ENCODE peak calls at places on chromosomes 13 and 19, in seven cellular contexts. G is GM23248, P is HFF-Myc, M is foreskin fibroblast, A is choroid plexus epithelial cell, B is cardiac muscle cell, H is fibroblast of the aortic adventitia. R is an unnamed sample.

GRCh38 chr13:113930711-113931637 is 42.9 kb downstream of the C13orf46 start:
- DNase-seq in G (no peak), P (no peak), M (no peak), A (no peak), B (no peak), H (no peak), R (no peak)

GRCh38 chr19:35211545-35212230 is 16.9 kb downstream of the FAM187B start:
- DNase-seq in G (no peak), P (no peak), M (no peak), A (no peak), B (no peak), H (no peak), R (no peak)

GRCh38 chr19:42271861-42272534 is 2.9 kb downstream of the CIC start:
- DNase-seq in G (no peak), P (no peak), M (no peak), A (no peak), B (no peak), H (no peak), R (no peak)

GRCh38 chr13:51801631-51802099 is 2.3 kb downstream of the DHRS12 start:
- DNase-seq in G (peak), P (no peak), M (no peak), A (no peak), B (no peak), H (no peak), R (no peak)

GRCh38 chr19:3224346-3225325 is at the start of gene CELF5:
- DNase-seq in G (peak), P (no peak), M (peak), A (peak), B (peak), H (no peak), R (no peak)

GRCh38 chr13:90483906-90484305 is 863.6 kb upstream of the MIR17HG start:
- DNase-seq in G (no peak), P (no peak), M (no peak), A (no peak), B (no peak), H (no peak), R (no peak)

GRCh38 chr19:18379803-18380747 is 5.9 kb upstream of the GDF15 start:
- DNase-seq in G (peak), P (peak), M (peak), A (peak), B (peak), H (peak), R (peak)

GRCh38 chr19:47226426-47227346 is 4.3 kb downstream of the BBC3 start:
- DNase-seq in G (peak), P (peak), M (peak), A (peak), B (peak), H (peak), R (peak)

GRCh38 chr13:37769545-37769944 is 100.0 kb downstream of the TRPC4 start:
- DNase-seq in G (no peak), P (no peak), M (no peak), A (no peak), B (no peak), H (no peak), R (no peak)

GRCh38 chr13:42041684-42042035 is 6.8 kb upstream of the DGKH start:
- DNase-seq in G (peak), P (no peak), M (peak), A (peak), B (peak), H (peak), R (no peak)

GRCh38 chr13:34145061-34145460 is 327.1 kb downstream of the RFC3 start:
- DNase-seq in G (no peak), P (no peak), M (no peak), A (no peak), B (no peak), H (no peak), R (no peak)

GRCh38 chr19:11814707-11815050 is 606 bp downstream of the ZNF440 start:
- DNase-seq in G (peak), P (no peak), M (no peak), A (peak), B (peak), H (peak), R (no peak)

GRCh38 chr19:29714953-29715694 is at the start of gene C19orf12:
- DNase-seq in G (peak), P (no peak), M (peak), A (peak), B (peak), H (peak), R (no peak)

GRCh38 chr13:42048625-42049453 is at the start of gene DGKH:
- DNase-seq in G (peak), P (no peak), M (peak), A (peak), B (peak), H (peak), R (no peak)

GRCh38 chr13:100811906-100812305 is 137.3 kb upstream of the TMTC4 start:
- DNase-seq in G (no peak), P (no peak), M (no peak), A (no peak), B (no peak), H (no peak), R (no peak)

GRCh38 chr13:71464673-71465072 is 402.3 kb downstream of the DACH1 start:
- DNase-seq in G (no peak), P (no peak), M (no peak), A (no peak), B (peak), H (no peak), R (no peak)

GRCh38 chr19:45769054-45769782 is at the start of gene SIX5:
- DNase-seq in G (peak), P (peak), M (peak), A (peak), B (peak), H (peak), R (peak)

GRCh38 chr19:35328851-35329285 is at the start of gene CD22:
- DNase-seq in G (no peak), P (no peak), M (no peak), A (no peak), B (no peak), H (no peak), R (no peak)

GRCh38 chr19:369256-369655 is 24.7 kb upstream of the MIER2 start:
- DNase-seq in G (no peak), P (no peak), M (no peak), A (no peak), B (no peak), H (no peak), R (no peak)

GRCh38 chr13:52869050-52869449 is 20.6 kb upstream of the PCDH8 start:
- DNase-seq in G (no peak), P (no peak), M (no peak), A (no peak), B (no peak), H (no peak), R (no peak)

GRCh38 chr13:33260168-33261098 is 25.1 kb downstream of the STARD13 start:
- DNase-seq in G (peak), P (no peak), M (peak), A (peak), B (peak), H (no peak), R (no peak)

GRCh38 chr13:76035711-76036110 is 399.6 kb downstream of the LMO7 start:
- DNase-seq in G (no peak), P (no peak), M (no peak), A (peak), B (peak), H (peak), R (no peak)

GRCh38 chr19:57786286-57786685 is 16.8 kb downstream of the ZNF586 start:
- DNase-seq in G (no peak), P (no peak), M (no peak), A (no peak), B (no peak), H (no peak), R (no peak)
- H3K4me3 ChIP-seq in G (no peak), P (no peak), M (no peak), A (no peak), B (no peak), H (no peak), R (no peak)

GRCh38 chr13:45282994-45283393 is 58.0 kb downstream of the TPT1 start:
- DNase-seq in G (no peak), P (no peak), M (no peak), A (no peak), B (no peak), H (no peak), R (no peak)

GRCh38 chr13:45278096-45278645 is 62.8 kb downstream of the TPT1 start:
- DNase-seq in G (no peak), P (no peak), M (no peak), A (peak), B (peak), H (no peak), R (no peak)

GRCh38 chr13:45276887-45277286 is 64.1 kb downstream of the TPT1 start:
- DNase-seq in G (no peak), P (no peak), M (no peak), A (no peak), B (no peak), H (no peak), R (no peak)

DNA sequence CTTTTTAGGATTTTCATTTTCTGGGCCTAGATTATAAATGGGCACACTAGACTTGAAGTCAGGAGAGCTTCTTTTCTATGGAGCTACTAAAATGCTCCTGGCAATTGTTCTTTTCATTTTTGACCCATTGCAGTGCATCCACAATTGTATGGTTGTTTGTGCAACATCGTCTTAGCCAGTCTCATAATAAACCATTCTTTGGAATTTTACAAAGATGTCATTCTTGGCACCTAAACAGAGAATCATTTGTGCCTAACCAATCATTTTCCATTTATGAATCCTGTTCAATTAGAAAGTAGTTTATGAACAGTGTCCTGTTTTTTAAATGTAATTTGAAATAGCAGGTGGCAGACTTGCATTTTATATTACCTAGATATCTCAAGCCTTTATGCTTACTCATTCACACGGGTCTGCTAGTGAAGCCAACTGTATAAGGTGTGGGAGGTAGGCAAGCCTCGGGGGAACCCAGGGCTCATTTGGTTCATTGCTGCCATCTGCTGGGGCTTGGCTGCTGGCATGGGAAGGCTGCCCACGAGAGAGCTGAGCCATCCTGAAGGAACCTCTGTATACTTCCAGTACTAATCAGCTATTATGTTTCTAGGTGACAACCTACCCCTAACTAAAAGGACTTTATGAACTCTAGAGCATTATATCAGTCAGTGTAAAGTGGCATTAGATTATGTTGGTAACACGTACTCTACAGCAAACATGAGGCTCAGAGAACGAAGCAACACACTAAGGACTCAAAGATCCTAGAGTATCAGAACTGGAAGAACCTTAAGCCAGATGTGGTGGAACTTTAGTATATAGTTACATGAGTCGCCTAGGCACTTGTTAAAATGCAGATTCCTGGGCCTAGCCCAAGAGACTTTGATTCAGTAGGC is 60.0 kb downstream of the TPT1 start:
- DNase-seq in G (peak), P (no peak), M (peak), A (peak), B (peak), H (peak), R (no peak)
- H3K4me3 ChIP-seq in G (no peak), P (no peak), M (no peak), A (no peak), B (no peak), H (no peak), R (no peak)

GRCh38 chr13:79485014-79485441 is 4.1 kb downstream of the NDFIP2 start:
- DNase-seq in G (peak), P (peak), M (peak), A (peak), B (peak), H (peak), R (peak)

GRCh38 chr13:79480954-79481684 is at the start of gene NDFIP2:
- DNase-seq in G (peak), P (peak), M (peak), A (peak), B (peak), H (peak), R (no peak)

GRCh38 chr13:79483302-79483701 is 2.3 kb downstream of the NDFIP2 start:
- DNase-seq in G (peak), P (peak), M (peak), A (peak), B (peak), H (peak), R (peak)

GRCh38 chr13:79481685-79482052 is 714 bp downstream of the NDFIP2 start:
- DNase-seq in G (peak), P (no peak), M (no peak), A (no peak), B (no peak), H (no peak), R (no peak)

DNA sequence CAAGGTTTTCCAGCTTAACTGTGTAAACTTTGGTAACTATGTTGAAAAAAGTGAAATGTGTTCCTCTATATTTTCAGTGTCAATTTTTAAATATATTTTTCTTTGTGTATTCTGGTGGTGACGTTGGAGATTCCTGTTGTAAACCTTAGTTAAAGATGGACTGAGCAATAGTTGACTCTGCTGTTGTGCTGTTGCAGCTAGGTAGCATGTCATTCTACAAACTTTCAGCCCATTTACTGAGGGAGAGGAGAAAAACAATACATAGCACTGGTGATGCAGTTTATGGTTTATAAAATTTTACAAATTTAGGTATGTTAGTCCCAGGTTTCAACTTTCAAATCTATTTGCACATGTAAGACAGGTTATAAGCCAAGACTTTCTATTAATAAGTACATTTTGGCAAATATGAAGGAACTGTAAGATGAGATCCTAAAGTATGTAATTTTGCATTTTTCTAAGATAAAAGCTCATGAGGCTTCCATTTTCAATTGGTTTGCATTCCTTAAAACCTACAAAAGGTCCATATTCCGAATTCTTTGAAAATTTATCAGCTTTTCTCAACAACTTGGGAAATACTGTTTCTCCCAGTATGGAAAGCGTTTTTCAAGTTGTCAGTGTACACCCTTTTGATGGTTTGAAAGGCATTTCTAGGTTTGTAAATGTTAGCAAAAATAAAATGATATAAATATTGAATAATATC is 1.5 kb downstream of the NDFIP2 start:
- DNase-seq in G (peak), P (no peak), M (no peak), A (peak), B (peak), H (peak), R (no peak)
- H3K4me3 ChIP-seq in G (peak), P (peak), M (peak), A (peak), B (peak), H (peak), R (peak)

DNA sequence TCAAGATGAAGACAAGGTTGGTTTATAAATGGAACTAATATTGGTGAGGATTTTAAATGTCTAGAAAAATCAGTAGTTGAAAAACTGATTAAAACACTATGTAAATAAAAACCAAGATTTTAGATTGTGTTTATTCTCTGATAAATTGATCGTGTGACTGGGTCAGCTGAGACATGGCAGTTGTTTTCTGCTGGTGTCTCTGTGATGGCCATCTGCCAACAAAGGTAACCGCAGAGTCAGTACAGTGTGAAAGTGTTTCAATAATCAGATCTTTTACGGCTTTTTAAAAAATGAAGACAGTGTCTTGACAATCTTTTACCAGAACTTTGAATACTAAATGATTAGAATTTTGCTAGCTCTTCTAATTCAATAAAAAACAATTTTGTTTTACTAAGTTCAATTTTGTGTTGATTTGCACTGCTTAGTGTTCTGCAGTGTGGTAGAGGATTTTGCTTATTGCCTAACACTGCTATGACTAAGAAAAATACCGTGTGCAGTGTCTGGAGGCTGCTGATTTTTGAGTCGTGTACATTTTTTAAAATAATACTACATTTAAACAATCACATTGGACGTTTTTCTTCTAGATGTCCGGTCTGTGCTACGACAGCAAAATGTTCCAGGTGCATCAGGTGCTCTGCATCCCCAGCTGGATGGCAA is 32.7 kb upstream of the GPR183 start:
- DNase-seq in G (peak), P (no peak), M (no peak), A (peak), B (peak), H (peak), R (no peak)
- H3K4me3 ChIP-seq in G (no peak), P (no peak), M (no peak), A (no peak), B (no peak), H (no peak), R (no peak)

DNA sequence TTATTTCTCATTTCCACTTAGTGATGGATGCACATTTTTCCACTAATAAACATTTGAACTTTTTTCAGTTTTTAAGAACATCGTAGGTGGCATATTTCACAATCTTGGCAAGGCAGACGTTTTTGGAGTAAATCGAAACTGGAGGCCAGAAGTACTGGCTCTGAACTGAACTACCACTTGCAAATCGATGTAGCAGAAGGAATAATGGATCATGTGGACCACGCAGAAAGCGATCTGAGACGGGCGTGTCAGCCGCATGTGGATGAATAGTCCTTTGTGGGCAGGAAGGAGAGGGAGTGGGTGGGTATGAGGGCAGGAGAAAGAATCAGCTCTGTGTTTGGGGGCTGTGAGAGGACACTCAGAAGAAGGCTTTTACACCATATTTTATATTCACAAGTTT is 90.4 kb downstream of the COL4A2 start:
- DNase-seq in G (peak), P (no peak), M (peak), A (peak), B (peak), H (peak), R (no peak)
- H3K4me3 ChIP-seq in G (peak), P (peak), M (peak), A (peak), B (no peak), H (peak), R (peak)

GRCh38 chr13:30802953-30803478 is 67.7 kb downstream of the ALOX5AP start:
- DNase-seq in G (peak), P (peak), M (peak), A (peak), B (peak), H (peak), R (no peak)
- H3K4me3 ChIP-seq in G (peak), P (no peak), M (peak), A (peak), B (no peak), H (peak), R (peak)

GRCh38 chr19:40423938-40424337 is 1.9 kb downstream of the SERTAD1 start:
- DNase-seq in G (no peak), P (no peak), M (no peak), A (no peak), B (no peak), H (no peak), R (no peak)
- H3K4me3 ChIP-seq in G (peak), P (peak), M (peak), A (peak), B (peak), H (peak), R (peak)

R was measured in BJ.